ENCODE peak calls at places on chromosomes 6 and 20, in eight cellular contexts. M is CD8-positive, alpha-beta T cell; K is endothelial cell of umbilical vein; S is HCT116; R is astrocyte; Q is upper lobe of right lung; Y is AG04450; E is cardiac muscle cell. I is an unnamed sample. For H3K9me3, the result is how much of the 10 kb centered on the place peaks cover.

GRCh38 chr6:113370508-113370907 is 486.6 kb upstream of the MARCKS start:
- DNase-seq in M (no peak), K (no peak), S (no peak), R (no peak), Q (no peak), Y (no peak), E (no peak), I (no peak)

GRCh38 chr6:26045046-26045938 is 41.9 kb upstream of the HFE start:
- DNase-seq in M (peak), K (peak), S (no peak), R (peak), Q (peak), Y (peak), E (peak), I (peak)

GRCh38 chr6:36657265-36657664 is 21.2 kb upstream of the CDKN1A start:
- DNase-seq in M (no peak), K (no peak), S (no peak), R (no peak), Q (no peak), Y (no peak), E (no peak), I (no peak)

GRCh38 chr20:46298374-46298773 is 9.9 kb downstream of the CDH22 start:
- DNase-seq in M (no peak), K (no peak), S (no peak), R (no peak), Q (no peak), Y (no peak), E (no peak), I (no peak)

GRCh38 chr20:61684136-61684535 is 381.5 kb downstream of the TAF4 start:
- DNase-seq in M (no peak), K (no peak), S (no peak), R (no peak), Q (no peak), Y (no peak), E (no peak), I (no peak)

GRCh38 chr6:10170816-10171215 is 244.1 kb downstream of the TFAP2A start:
- DNase-seq in M (no peak), K (no peak), S (no peak), R (no peak), Q (no peak), Y (no peak), E (no peak), I (no peak)

GRCh38 chr6:121436966-121437756 is 1.7 kb downstream of the GJA1 start:
- DNase-seq in M (no peak), K (peak), S (no peak), R (peak), Q (peak), Y (peak), E (peak), I (peak)

GRCh38 chr6:90365565-90366219 is 69.0 kb upstream of the BACH2 start:
- DNase-seq in M (no peak), K (no peak), S (no peak), R (no peak), Q (no peak), Y (no peak), E (no peak), I (no peak)

GRCh38 chr6:132190815-132191175 is 210.5 kb downstream of the MOXD1 start:
- DNase-seq in M (no peak), K (peak), S (no peak), R (peak), Q (no peak), Y (no peak), E (peak), I (no peak)

GRCh38 chr20:45336530-45337366 is 11.5 kb downstream of the SDC4 start:
- DNase-seq in M (no peak), K (no peak), S (no peak), R (peak), Q (no peak), Y (peak), E (peak), I (peak)

GRCh38 chr6:165515963-165516624 is 146.9 kb downstream of the PDE10A start:
- DNase-seq in M (no peak), K (peak), S (peak), R (peak), Q (no peak), Y (no peak), E (peak), I (no peak)

GRCh38 chr6:161407581-161407980 is 133.7 kb upstream of the AGPAT4 start:
- DNase-seq in M (no peak), K (no peak), S (no peak), R (peak), Q (no peak), Y (peak), E (peak), I (no peak)

GRCh38 chr6:92538296-92538695 is 881.1 kb downstream of the EPHA7 start:
- DNase-seq in M (no peak), K (peak), S (no peak), R (peak), Q (no peak), Y (no peak), E (peak), I (no peak)

GRCh38 chr20:7938058-7938457 is 2.2 kb downstream of the HAO1 start:
- DNase-seq in M (no peak), K (no peak), S (no peak), R (no peak), Q (no peak), Y (no peak), E (no peak), I (no peak)

GRCh38 chr6:13413466-13413862 is 73.9 kb downstream of the GFOD1 start:
- DNase-seq in M (no peak), K (no peak), S (no peak), R (peak), Q (no peak), Y (no peak), E (peak), I (peak)

GRCh38 chr6:160353950-160354496 is 5.8 kb downstream of the SLC22A3 start:
- DNase-seq in M (no peak), K (no peak), S (no peak), R (no peak), Q (no peak), Y (no peak), E (no peak), I (no peak)

GRCh38 chr6:28947067-28947765 is 23.4 kb upstream of the TRIM27 start:
- DNase-seq in M (no peak), K (no peak), S (no peak), R (no peak), Q (no peak), Y (no peak), E (no peak), I (no peak)

GRCh38 chr20:20498081-20498861 is 130.4 kb downstream of the INSM1 start:
- DNase-seq in M (no peak), K (no peak), S (no peak), R (peak), Q (no peak), Y (no peak), E (no peak), I (no peak)

GRCh38 chr20:59784365-59785117 is 148.9 kb downstream of the SYCP2 start:
- DNase-seq in M (no peak), K (no peak), S (no peak), R (no peak), Q (no peak), Y (no peak), E (no peak), I (no peak)

GRCh38 chr6:136791296-136792065 is 796 bp downstream of the MAP3K5 start:
- DNase-seq in M (peak), K (peak), S (no peak), R (peak), Q (peak), Y (no peak), E (peak), I (peak)

GRCh38 chr6:134550604-134551003 is 232.7 kb upstream of the SGK1 start:
- DNase-seq in M (no peak), K (peak), S (no peak), R (peak), Q (no peak), Y (peak), E (peak), I (no peak)

GRCh38 chr20:53917145-53918009 is 153.0 kb downstream of the BCAS1 start:
- DNase-seq in M (no peak), K (peak), S (no peak), R (peak), Q (no peak), Y (no peak), E (peak), I (peak)

GRCh38 chr6:157203312-157203744 is 120.0 kb downstream of the TMEM242 start:
- DNase-seq in M (no peak), K (no peak), S (no peak), R (peak), Q (peak), Y (no peak), E (no peak), I (no peak)

GRCh38 chr6:138257638-138258040 is 39.3 kb upstream of the PBOV1 start:
- DNase-seq in M (no peak), K (no peak), S (no peak), R (no peak), Q (no peak), Y (no peak), E (no peak), I (no peak)

GRCh38 chr6:161301338-161301737 is 27.5 kb upstream of the AGPAT4 start:
- DNase-seq in M (no peak), K (no peak), S (no peak), R (peak), Q (no peak), Y (no peak), E (peak), I (no peak)

GRCh38 chr6:30100585-30101422 is 12.1 kb downstream of the TRIM31 start:
- DNase-seq in M (no peak), K (no peak), S (no peak), R (no peak), Q (peak), Y (no peak), E (no peak), I (no peak)

GRCh38 chr6:30102701-30103629 is 9.9 kb downstream of the TRIM31 start:
- DNase-seq in M (peak), K (peak), S (peak), R (peak), Q (peak), Y (peak), E (peak), I (peak)

GRCh38 chr6:30101423-30101938 is 11.4 kb downstream of the TRIM31 start:
- DNase-seq in M (no peak), K (peak), S (no peak), R (no peak), Q (no peak), Y (no peak), E (no peak), I (no peak)

GRCh38 chr6:30103630-30104179 is 9.2 kb downstream of the TRIM31 start:
- DNase-seq in M (no peak), K (no peak), S (no peak), R (no peak), Q (no peak), Y (no peak), E (no peak), I (no peak)

DNA sequence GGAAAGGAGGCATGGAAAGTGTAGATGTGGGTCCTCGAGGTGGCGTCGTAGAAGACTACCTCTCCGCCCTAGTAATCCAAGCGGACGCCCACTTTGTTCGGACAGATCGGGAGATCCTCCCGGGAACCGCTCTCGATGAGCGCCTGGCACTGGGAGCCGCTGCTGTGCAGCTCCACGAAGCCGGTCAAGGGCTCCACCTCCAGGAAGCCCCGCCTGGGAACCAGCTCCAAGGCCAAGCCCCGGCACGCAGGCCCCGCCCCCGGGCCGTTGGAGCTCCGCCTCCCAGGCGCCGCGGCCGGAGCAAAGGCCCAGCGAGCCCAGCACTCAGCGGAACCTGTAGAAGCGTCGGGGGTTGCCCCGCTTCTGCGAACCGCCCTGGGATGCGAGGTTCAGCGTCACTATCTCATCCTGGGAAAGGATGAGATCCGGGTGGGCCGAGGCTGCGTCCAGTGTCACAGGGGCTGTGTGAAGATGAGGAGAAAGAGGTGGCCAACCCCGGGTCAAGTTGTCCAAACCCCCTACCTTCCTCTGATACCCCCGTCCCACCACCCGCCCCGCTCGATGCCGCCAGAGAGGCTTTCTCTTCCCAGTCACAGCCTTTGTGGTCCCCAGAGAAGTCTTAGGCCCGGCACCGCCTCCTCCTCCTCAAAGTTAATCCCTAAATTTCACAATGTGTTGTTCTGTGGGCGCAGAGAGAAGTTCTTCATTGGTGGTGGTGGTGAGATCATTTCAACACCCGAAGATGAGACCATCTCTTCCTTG is 10.8 kb downstream of the TRIM31 start:
- DNase-seq in M (peak), K (peak), S (peak), R (peak), Q (peak), Y (peak), E (peak), I (peak)
- TF ChIP-seq CTCF in M (no peak), K (no peak), S (peak), R (no peak), Q (no peak), Y (no peak), E (peak), I (no peak)

GRCh38 chr6:164247106-164247505 is 832.6 kb downstream of the QKI start:
- DNase-seq in M (no peak), K (no peak), S (no peak), R (peak), Q (no peak), Y (no peak), E (no peak), I (no peak)
- H3K9me3 ChIP-seq in M (under half), K (under half), S (under half), R (under half), Q (under half), Y (under half), E (under half), I (under half)

GRCh38 chr6:152981219-152981618 is 1.6 kb downstream of the FBXO5 start:
- DNase-seq in M (no peak), K (no peak), S (no peak), R (no peak), Q (no peak), Y (no peak), E (no peak), I (no peak)

GRCh38 chr6:152981989-152982767 is 663 bp downstream of the FBXO5 start:
- DNase-seq in M (no peak), K (no peak), S (no peak), R (no peak), Q (peak), Y (no peak), E (no peak), I (no peak)

GRCh38 chr6:152979116-152979515 is 3.7 kb downstream of the FBXO5 start:
- DNase-seq in M (no peak), K (no peak), S (no peak), R (no peak), Q (no peak), Y (no peak), E (no peak), I (no peak)

GRCh38 chr6:152982768-152983636 is at the start of gene FBXO5:
- DNase-seq in M (peak), K (peak), S (peak), R (peak), Q (peak), Y (peak), E (peak), I (peak)

DNA sequence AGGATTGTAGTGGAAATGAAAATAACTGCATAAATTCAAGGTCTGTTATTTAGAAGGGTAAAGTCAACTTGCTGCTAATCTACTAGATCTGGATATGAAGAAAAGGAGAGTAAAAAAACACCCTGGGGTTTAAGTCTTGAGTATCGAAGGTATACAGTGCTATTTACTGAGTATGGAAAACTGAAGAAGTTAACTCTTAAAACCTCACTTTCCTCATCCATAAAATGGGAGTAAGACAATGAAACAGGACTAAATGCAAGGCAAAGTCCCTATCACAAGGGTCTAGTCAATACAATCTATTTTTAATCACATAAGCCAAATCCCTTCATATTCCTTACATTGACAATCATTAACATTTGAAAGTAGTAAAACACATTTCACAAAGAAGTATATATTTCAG is 2.2 kb downstream of the FBXO5 start:
- DNase-seq in M (no peak), K (no peak), S (no peak), R (no peak), Q (no peak), Y (no peak), E (no peak), I (no peak)
- H3K4me3 ChIP-seq in M (no peak), K (peak), S (peak), R (peak), Q (no peak), Y (peak), E (peak), I (no peak)

GRCh38 chr6:100078509-100078908 is 84.5 kb upstream of the MCHR2 start:
- DNase-seq in M (no peak), K (peak), S (peak), R (peak), Q (no peak), Y (no peak), E (peak), I (no peak)
- TF ChIP-seq CTCF in M (no peak), K (peak), S (peak), R (peak), Q (no peak), Y (peak), E (peak), I (no peak)

I was measured in tibial artery.